ENCODE peak calls at places on chromosomes 4 and X, in four cellular contexts. T is lower lobe of right lung, N is prostate gland, J is activated T-helper 1 cell treated with Interleukin-2 at 50 U/mL for 16 hours. U is an unnamed sample.

GRCh38 chr4:72569719-72570235 is 756 bp upstream of the ADAMTS3 start:
- DNase-seq in T (no peak), N (peak), J (no peak), U (no peak)

GRCh38 chr4:102169345-102169744 is 175.9 kb downstream of the SLC39A8 start:
- DNase-seq in T (no peak), N (no peak), J (no peak), U (no peak)

GRCh38 chr4:53055274-53055673 is 193.2 kb downstream of the RASL11B start:
- DNase-seq in T (no peak), N (no peak), J (no peak), U (no peak)

GRCh38 chrX:69618803-69619202 is 2.9 kb downstream of the EDA start:
- DNase-seq in T (no peak), N (peak), J (no peak), U (no peak)

GRCh38 chrX:152307936-152308335 is 143.2 kb downstream of the GABRA3 start:
- DNase-seq in T (no peak), N (no peak), J (no peak), U (no peak)

GRCh38 chr4:100935090-100935489 is 412.2 kb downstream of the PPP3CA start:
- DNase-seq in T (no peak), N (no peak), J (no peak), U (no peak)

GRCh38 chrX:54786972-54787371 is 11.1 kb downstream of the ITIH6 start:
- DNase-seq in T (no peak), N (no peak), J (no peak), U (no peak)

GRCh38 chr4:156875697-156876096 is 95.9 kb downstream of the PDGFC start:
- DNase-seq in T (no peak), N (no peak), J (no peak), U (no peak)

GRCh38 chrX:72054776-72055495 is 76.8 kb downstream of the RTL5 start:
- DNase-seq in T (no peak), N (no peak), J (no peak), U (peak)

GRCh38 chrX:7927259-7928167 is at the start of gene PNPLA4:
- DNase-seq in T (peak), N (peak), J (peak), U (no peak)

GRCh38 chr4:169015237-169015636 is 5.2 kb upstream of the CBR4 start:
- DNase-seq in T (no peak), N (peak), J (no peak), U (no peak)

U was measured in chondrocyte.